ENCODE peak calls at places on chromosomes 5 and 9, in six cellular contexts. F is kidney, U is iPS DF 6.9, I is breast epithelium, J is cerebellar cortex, V is AG08395. P is an unnamed sample.

GRCh38 chr5:77272206-77272605 is 61.7 kb downstream of the PDE8B start:
- DNase-seq in F (no peak), U (no peak), I (no peak), J (no peak), V (no peak), P (no peak)

GRCh38 chr9:6498982-6499381 is 86.0 kb downstream of the UHRF2 start:
- DNase-seq in F (no peak), U (no peak), I (no peak), J (no peak), V (peak), P (peak)

GRCh38 chr9:38689678-38690077 is 30.3 kb downstream of the FAM240B start:
- DNase-seq in F (no peak), U (peak), I (no peak), J (no peak), V (no peak), P (no peak)

GRCh38 chr5:1930880-1931589 is 48.3 kb upstream of the IRX4 start:
- DNase-seq in F (peak), U (no peak), I (peak), J (peak), V (no peak), P (no peak)

GRCh38 chr5:115329475-115329874 is 33.0 kb upstream of the CCDC112 start:
- DNase-seq in F (no peak), U (no peak), I (no peak), J (no peak), V (no peak), P (no peak)

GRCh38 chr9:121348321-121348720 is 21.7 kb downstream of the STOM start:
- DNase-seq in F (no peak), U (no peak), I (no peak), J (no peak), V (no peak), P (no peak)

GRCh38 chr9:136532799-136533774 is 12.8 kb downstream of the NOTCH1 start:
- DNase-seq in F (no peak), U (no peak), I (no peak), J (no peak), V (no peak), P (peak)

GRCh38 chr9:128159073-128159783 is 837 bp upstream of the BBLN start:
- DNase-seq in F (peak), U (no peak), I (no peak), J (no peak), V (no peak), P (peak)

GRCh38 chr9:83476513-83476912 is 61.7 kb downstream of the FRMD3 start:
- DNase-seq in F (no peak), U (no peak), I (no peak), J (no peak), V (no peak), P (no peak)

GRCh38 chr9:131773911-131774379 is 34.1 kb upstream of the RAPGEF1 start:
- DNase-seq in F (peak), U (peak), I (no peak), J (no peak), V (peak), P (peak)

GRCh38 chr5:38845555-38846378 is at the start of gene OSMR:
- DNase-seq in F (peak), U (no peak), I (peak), J (no peak), V (peak), P (peak)

GRCh38 chr5:123951204-123951977 is 439.4 kb downstream of the CSNK1G3 start:
- DNase-seq in F (no peak), U (no peak), I (no peak), J (no peak), V (peak), P (peak)

GRCh38 chr5:50667079-50667652 is 729 bp downstream of the PARP8 start:
- DNase-seq in F (peak), U (no peak), I (peak), J (no peak), V (no peak), P (peak)

GRCh38 chr5:109885205-109885604 is 195.5 kb downstream of the MAN2A1 start:
- DNase-seq in F (no peak), U (no peak), I (no peak), J (no peak), V (no peak), P (no peak)

GRCh38 chr5:173420108-173420507 is 91.9 kb upstream of the STC2 start:
- DNase-seq in F (no peak), U (no peak), I (no peak), J (peak), V (peak), P (no peak)

GRCh38 chr9:122307925-122308324 is 43.2 kb downstream of the MRRF start:
- DNase-seq in F (no peak), U (no peak), I (no peak), J (no peak), V (no peak), P (peak)

GRCh38 chr5:9347541-9348295 is 198.2 kb downstream of the SEMA5A start:
- DNase-seq in F (no peak), U (no peak), I (no peak), J (no peak), V (no peak), P (no peak)

GRCh38 chr9:137030931-137031527 is 859 bp downstream of the FUT7 start:
- DNase-seq in F (no peak), U (no peak), I (no peak), J (no peak), V (no peak), P (no peak)

GRCh38 chr5:132190161-132190817 is 37.4 kb downstream of the P4HA2 start:
- DNase-seq in F (no peak), U (no peak), I (no peak), J (peak), V (peak), P (peak)

GRCh38 chr5:54249210-54250028 is 61.0 kb downstream of the ARL15 start:
- DNase-seq in F (no peak), U (no peak), I (no peak), J (no peak), V (peak), P (no peak)

GRCh38 chr5:174311531-174312269 is 266.2 kb downstream of the NSG2 start:
- DNase-seq in F (peak), U (peak), I (peak), J (peak), V (peak), P (peak)

GRCh38 chr9:128424268-128424780 is 3.7 kb downstream of the CERCAM start:
- DNase-seq in F (no peak), U (no peak), I (no peak), J (no peak), V (no peak), P (no peak)

GRCh38 chr5:163504091-163504931 is 1.1 kb upstream of the MAT2B start:
- DNase-seq in F (no peak), U (no peak), I (no peak), J (peak), V (peak), P (peak)

GRCh38 chr5:131211669-131212068 is 40.9 kb downstream of the LYRM7 start:
- DNase-seq in F (no peak), U (no peak), I (no peak), J (no peak), V (no peak), P (no peak)

GRCh38 chr5:73519531-73520283 is 21.5 kb downstream of the BTF3 start:
- DNase-seq in F (no peak), U (peak), I (no peak), J (peak), V (peak), P (peak)

GRCh38 chr5:93676707-93677106 is 64.7 kb downstream of the POU5F2 start:
- DNase-seq in F (no peak), U (no peak), I (no peak), J (peak), V (no peak), P (no peak)

GRCh38 chr9:13568446-13568845 is 289.0 kb upstream of the MPDZ start:
- DNase-seq in F (no peak), U (no peak), I (no peak), J (peak), V (peak), P (peak)

GRCh38 chr9:121071356-121071755 is 3.4 kb upstream of the CNTRL start:
- DNase-seq in F (no peak), U (no peak), I (no peak), J (no peak), V (no peak), P (no peak)

GRCh38 chr5:458547-459353 is 15.8 kb downstream of the EXOC3 start:
- DNase-seq in F (peak), U (no peak), I (peak), J (no peak), V (peak), P (peak)

GRCh38 chr5:116605310-116606070 is 30.9 kb upstream of the SEMA6A start:
- DNase-seq in F (no peak), U (no peak), I (no peak), J (peak), V (no peak), P (no peak)

GRCh38 chr9:113931140-113931539 is 55.0 kb downstream of the ZNF618 start:
- DNase-seq in F (no peak), U (no peak), I (no peak), J (no peak), V (no peak), P (no peak)

GRCh38 chr5:153896117-153896516 is 142.6 kb downstream of the FAM114A2 start:
- DNase-seq in F (no peak), U (no peak), I (no peak), J (no peak), V (peak), P (no peak)

GRCh38 chr5:65867509-65868195 is 58.7 kb upstream of the ERBIN start:
- DNase-seq in F (no peak), U (no peak), I (no peak), J (no peak), V (no peak), P (peak)

GRCh38 chr5:17248999-17249634 is 31.7 kb downstream of the BASP1 start:
- DNase-seq in F (no peak), U (no peak), I (no peak), J (no peak), V (peak), P (peak)

P was measured in lung microvascular endothelial cell.